ENCODE peak calls at places on chromosomes 6 and 20, in five cellular contexts. O, F, V, G and D are unnamed samples.
A peak's percentile ranks its signal among the peaks of the same experiment; 100 is the strongest.

GRCh38 chr6:7419065-7419464 is 29.5 kb downstream of the RIOK1 start:
- DNase-seq in V (no peak), F (no peak), O (no peak), G (no peak), D (no peak)

GRCh38 chr6:42928748-42929087 is 562 bp upstream of the CNPY3 start:
- DNase-seq in V (no peak), G (no peak), F (no peak), O (no peak), D (peak; percentile 87)

GRCh38 chr6:83199865-83200230 is 6.7 kb downstream of the RWDD2A start:
- DNase-seq in G (no peak), O (no peak), V (no peak), F (peak; percentile 84), D (peak; percentile 91)

GRCh38 chr6:29834564-29835436 is 7.2 kb downstream of the HLA-G start:
- DNase-seq in F (no peak), O (peak; percentile 83), G (no peak), V (peak; percentile 41), D (no peak)

GRCh38 chr6:81787313-81788068 is 35.0 kb upstream of the TENT5A start:
- DNase-seq in V (no peak), O (no peak), G (no peak), F (peak; percentile 69), D (peak; percentile 57)

GRCh38 chr6:18280084-18280483 is 15.8 kb upstream of the DEK start:
- DNase-seq in F (peak; percentile 38), V (no peak), G (no peak), O (no peak), D (no peak)

GRCh38 chr6:39488255-39488881 is 165.9 kb upstream of the KCNK16 start:
- DNase-seq in O (no peak), V (no peak), G (no peak), F (no peak), D (no peak)

GRCh38 chr6:92930212-92930611 is 489.1 kb downstream of the EPHA7 start:
- DNase-seq in V (no peak), O (no peak), G (no peak), F (no peak), D (no peak)

GRCh38 chr20:63434599-63435378 is 37.7 kb downstream of the KCNQ2 start:
- DNase-seq in G (peak; percentile 63), F (peak; percentile 33), V (peak; percentile 89), O (peak; percentile 96), D (peak; percentile 97)

GRCh38 chr6:165556116-165556843 is 106.8 kb downstream of the PDE10A start:
- DNase-seq in F (no peak), G (no peak), V (no peak), O (no peak), D (no peak)

GRCh38 chr6:3323696-3324261 is 65.0 kb downstream of the PSMG4 start:
- DNase-seq in V (no peak), O (no peak), F (no peak), G (no peak), D (no peak)

GRCh38 chr6:7636151-7636550 is 46.2 kb downstream of the SNRNP48 start:
- DNase-seq in V (no peak), F (peak; percentile 15), O (no peak), G (no peak), D (no peak)

GRCh38 chr6:2632368-2632767 is 118.4 kb downstream of the MYLK4 start:
- DNase-seq in G (no peak), O (no peak), V (no peak), F (peak; percentile 80), D (peak; percentile 90)

GRCh38 chr6:26216015-26216885 is 129.0 kb downstream of the HFE start:
- DNase-seq in G (no peak), V (peak; percentile 70), O (peak; percentile 98), F (peak; percentile 98), D (peak; percentile 78)

GRCh38 chr6:137931849-137932465 is 64.9 kb downstream of the TNFAIP3 start:
- DNase-seq in V (no peak), F (peak; percentile 6), O (no peak), G (no peak), D (no peak)

GRCh38 chr6:162719528-162719927 is 8.0 kb downstream of the PRKN start:
- DNase-seq in O (no peak), F (no peak), G (no peak), V (no peak), D (no peak)

GRCh38 chr6:30185846-30186484 is 22.6 kb downstream of the TRIM15 start:
- DNase-seq in V (no peak), G (no peak), F (no peak), O (no peak), D (no peak)

GRCh38 chr20:48180637-48181036 is 395.4 kb upstream of the SULF2 start:
- DNase-seq in F (peak; percentile 87), O (no peak), V (no peak), G (no peak), D (no peak)

GRCh38 chr6:75436869-75437268 is 56.7 kb downstream of the FILIP1 start:
- DNase-seq in G (no peak), O (no peak), F (no peak), V (no peak), D (no peak)

GRCh38 chr20:34579936-34580587 is 21.5 kb downstream of the MAP1LC3A start:
- DNase-seq in F (peak; percentile 52), G (no peak), O (no peak), V (no peak), D (no peak)

GRCh38 chr6:21022343-21023107 is 488.3 kb downstream of the CDKAL1 start:
- DNase-seq in G (peak; percentile 85), F (peak; percentile 98), O (peak; percentile 43), V (no peak), D (peak; percentile 62)

GRCh38 chr6:109139109-109139508 is 43.8 kb downstream of the CEP57L1 start:
- DNase-seq in V (no peak), O (no peak), F (peak; percentile 75), G (no peak), D (peak; percentile 35)

GRCh38 chr6:23498013-23498412 is 628.0 kb upstream of the NRSN1 start:
- DNase-seq in O (no peak), V (no peak), F (peak; percentile 48), G (no peak), D (no peak)

GRCh38 chr20:14838663-14839650 is 501.5 kb upstream of the FLRT3 start:
- DNase-seq in F (peak; percentile 6), V (peak; percentile 31), G (no peak), O (no peak), D (no peak)

GRCh38 chr6:16729183-16729696 is 32.0 kb downstream of the ATXN1 start:
- DNase-seq in O (no peak), G (no peak), F (peak; percentile 78), V (no peak), D (peak; percentile 43)

GRCh38 chr6:149410557-149410956 is 10.5 kb downstream of the SUMO4 start:
- DNase-seq in F (no peak), V (no peak), O (no peak), G (no peak), D (no peak)

GRCh38 chr6:157019733-157020132 is 242.6 kb downstream of the ARID1B start:
- DNase-seq in G (no peak), F (no peak), O (no peak), V (no peak), D (peak; percentile 65)

GRCh38 chr6:157017861-157018260 is 240.7 kb downstream of the ARID1B start:
- DNase-seq in O (no peak), G (no peak), V (no peak), F (no peak), D (no peak)

GRCh38 chr6:157017022-157017421 is 239.8 kb downstream of the ARID1B start:
- DNase-seq in F (no peak), V (no peak), G (no peak), O (no peak), D (no peak)

GRCh38 chr6:157020398-157021266 is 243.5 kb downstream of the ARID1B start:
- DNase-seq in F (peak; percentile 62), G (peak; percentile 22), V (peak; percentile 80), O (peak; percentile 83), D (peak; percentile 92)

GRCh38 chr6:157019115-157019628 is 242.0 kb downstream of the ARID1B start:
- DNase-seq in O (peak; percentile 56), V (peak; percentile 30), G (no peak), F (no peak), D (no peak)
- H3K79me2 ChIP-seq in O (peaks cover 75% of the 10 kb centered on the region), V (peaks cover 82% of the 10 kb centered on the region), G (peaks cover 17% of the 10 kb centered on the region), F (peaks cover 30% of the 10 kb centered on the region), D (peaks cover 71% of the 10 kb centered on the region)

GRCh38 chr6:28220164-28221133 is 4.6 kb upstream of the ZSCAN9 start:
- DNase-seq in G (no peak), F (peak; percentile 47), V (no peak), O (no peak), D (no peak)

GRCh38 chr6:28218312-28219248 is 6.5 kb upstream of the ZSCAN9 start:
- DNase-seq in V (peak; percentile 93), F (peak; percentile 69), G (no peak), O (peak; percentile 69), D (peak; percentile 89)

GRCh38 chr6:28213213-28213523 is 11.9 kb upstream of the ZSCAN9 start:
- DNase-seq in O (no peak), G (no peak), F (no peak), V (no peak), D (no peak)

GRCh38 chr6:28215425-28215824 is 9.7 kb upstream of the ZSCAN9 start:
- DNase-seq in F (no peak), G (no peak), O (peak; percentile 34), V (no peak), D (peak; percentile 83)

DNA sequence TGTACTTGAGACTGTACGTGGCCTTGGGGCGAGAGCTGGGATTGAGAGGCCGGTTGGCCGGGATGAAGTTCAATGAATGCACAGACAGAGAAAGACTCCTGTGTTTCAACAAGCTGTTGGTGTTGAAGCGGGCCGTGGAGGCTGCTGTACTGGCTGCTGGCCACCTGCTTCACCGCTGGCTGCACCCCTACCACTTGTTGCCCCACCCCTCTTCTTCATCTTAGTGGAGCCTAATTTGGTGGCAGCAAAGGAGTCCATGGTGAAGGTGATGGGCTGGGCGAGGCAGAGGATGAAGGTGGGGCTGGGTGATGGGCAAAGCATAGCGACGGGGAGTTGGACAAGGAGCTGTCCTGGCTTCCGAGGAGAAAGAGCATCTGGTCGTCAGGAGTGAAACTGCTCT is 7.2 kb upstream of the ZSCAN9 start:
- DNase-seq in F (no peak), V (no peak), G (no peak), O (no peak), D (no peak)
- H3K27me3 ChIP-seq in F (peaks cover 5% of the 10 kb centered on the region), V (no peaks in the 10 kb centered on the region), G (no peaks in the 10 kb centered on the region), O (peaks cover 75% of the 10 kb centered on the region), D (peaks cover 29% of the 10 kb centered on the region)

DNA sequence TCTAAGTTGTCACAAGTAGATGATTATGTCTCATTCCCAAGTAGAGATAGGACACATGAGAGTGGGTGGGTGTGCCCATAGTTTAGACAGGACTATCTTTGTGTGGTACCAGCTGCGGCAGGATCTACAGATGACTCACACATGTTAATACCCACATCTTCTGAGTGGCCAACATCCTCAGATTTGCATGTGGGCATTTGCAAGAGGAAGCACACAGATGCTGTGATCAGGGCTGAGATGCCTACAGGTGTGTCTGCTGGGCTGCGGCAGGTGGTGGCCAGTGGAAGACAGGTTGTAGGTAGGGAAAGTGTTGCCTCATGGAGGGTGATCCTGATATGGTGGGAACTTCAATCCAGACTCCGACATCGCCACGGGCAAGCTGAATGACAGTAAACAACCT is 50.8 kb downstream of the UTRN start:
- DNase-seq in V (no peak), F (no peak), G (peak; percentile 16), O (no peak), D (no peak)
- H3K4me3 ChIP-seq in V (no peak overlapping the region), F (no peak overlapping the region), G (no peak overlapping the region), O (no peak overlapping the region), D (no peak overlapping the region)

GRCh38 chr6:76861403-76861802 is 601.9 kb downstream of the HTR1B start:
- DNase-seq in F (no peak), O (peak; percentile 78), V (peak; percentile 16), G (peak; percentile 7), D (no peak)

GRCh38 chr6:76866091-76866490 is 597.2 kb downstream of the HTR1B start:
- DNase-seq in F (no peak), V (no peak), O (no peak), G (no peak), D (no peak)

GRCh38 chr6:76862966-76863365 is 600.3 kb downstream of the HTR1B start:
- DNase-seq in F (peak; percentile 0), O (no peak), G (no peak), V (no peak), D (no peak)

GRCh38 chr6:76867182-76867581 is 596.1 kb downstream of the HTR1B start:
- DNase-seq in V (no peak), O (no peak), F (no peak), G (no peak), D (no peak)
- H3K79me2 ChIP-seq in V (no peaks in the 10 kb centered on the region), O (no peaks in the 10 kb centered on the region), F (no peaks in the 10 kb centered on the region), G (no peaks in the 10 kb centered on the region), D (no peaks in the 10 kb centered on the region)